ENCODE peak calls at places on chromosomes 5 and 9, in six cellular contexts. A is GM04504; F is central memory CD8-positive, alpha-beta T cell; Y is activated T-helper 1 cell treated with anti-CD3 and anti-CD28 coated beads, Interleukin-2, amount 50 U/mL, for 16 hours; E is heart left ventricle; P is cardiac fibroblast. L is an unnamed sample.

GRCh38 chr5:107936532-107936931 is 265.8 kb upstream of the EFNA5 start:
- DNase-seq in F (no peak), E (no peak), Y (no peak), A (no peak), P (no peak), L (no peak)

GRCh38 chr5:127739807-127740384 is 36.7 kb downstream of the CCDC192 start:
- DNase-seq in A (no peak), P (no peak), E (no peak), F (no peak), Y (no peak), L (no peak)

GRCh38 chr5:80615266-80615914 is 39.1 kb upstream of the MSH3 start:
- DNase-seq in P (no peak), F (no peak), Y (no peak), A (no peak), E (no peak), L (no peak)

GRCh38 chr5:14122089-14122488 is 21.1 kb upstream of the TRIO start:
- DNase-seq in F (no peak), E (no peak), P (no peak), A (no peak), Y (no peak), L (no peak)

GRCh38 chr9:11356101-11356500 is 743.3 kb upstream of the PTPRD start:
- DNase-seq in A (no peak), Y (no peak), P (no peak), F (no peak), E (no peak), L (peak)

GRCh38 chr5:134787692-134788091 is 29.1 kb downstream of the DDX46 start:
- DNase-seq in E (no peak), A (no peak), P (no peak), Y (no peak), F (no peak), L (no peak)

GRCh38 chr5:142717582-142718215 is 31.8 kb upstream of the FGF1 start:
- DNase-seq in Y (no peak), E (peak), P (peak), A (peak), F (no peak), L (peak)

GRCh38 chr9:14210428-14210827 is 103.5 kb downstream of the NFIB start:
- DNase-seq in P (no peak), E (no peak), A (no peak), Y (no peak), F (no peak), L (no peak)